ENCODE peak calls at places on chromosomes 3 and 15, in eight cellular contexts. G is nephron progenitor cell, P is ELR, E is thyroid gland, R is DMS53, F is heart left ventricle, D is NCI-H1694, S is NCI-H2107. A is an unnamed sample.

GRCh38 chr15:62850791-62851291 is 191.7 kb upstream of the TPM1 start:
- DNase-seq in R (no peak), P (peak), F (no peak), S (no peak), D (no peak), E (no peak), G (peak), A (no peak)

GRCh38 chr3:64133272-64133671 is 92.0 kb downstream of the PRICKLE2 start:
- DNase-seq in R (no peak), F (no peak), E (no peak), G (no peak), D (no peak), S (no peak), P (no peak), A (no peak)

GRCh38 chr3:34569437-34569836 is 771.0 kb downstream of the PDCD6IP start:
- DNase-seq in E (no peak), G (no peak), R (no peak), F (no peak), P (no peak), S (no peak), D (no peak), A (no peak)

GRCh38 chr15:95872366-95872771 is 458.1 kb upstream of the NR2F2 start:
- DNase-seq in P (peak), E (no peak), F (no peak), G (no peak), S (no peak), R (no peak), D (no peak), A (no peak)

GRCh38 chr3:161409069-161409468 is 37.8 kb upstream of the SPTSSB start:
- DNase-seq in D (peak), S (no peak), P (peak), R (peak), E (no peak), G (peak), F (no peak), A (peak)

GRCh38 chr3:112508261-112508660 is 9.0 kb upstream of the BTLA start:
- DNase-seq in E (no peak), D (no peak), P (no peak), F (no peak), G (no peak), S (no peak), R (no peak), A (no peak)

GRCh38 chr3:38165722-38166387 is 518 bp downstream of the OXSR1 start:
- DNase-seq in P (peak), E (peak), R (peak), F (no peak), D (no peak), G (no peak), S (no peak), A (peak)

GRCh38 chr15:23539892-23540291 is 25.6 kb upstream of the MKRN3 start:
- DNase-seq in R (no peak), D (no peak), G (no peak), F (no peak), E (no peak), S (no peak), P (no peak), A (no peak)

GRCh38 chr3:59499954-59500353 is 450.1 kb upstream of the CFAP20DC start:
- DNase-seq in S (no peak), D (no peak), G (no peak), E (no peak), P (no peak), R (no peak), F (no peak), A (no peak)